ENCODE peak calls at places on chromosomes 7 and 10, in nine cellular contexts. E is IMR-90, K is non-pigmented ciliary epithelial cell, G is GM23338, X is stomach, S is posterior vena cava, B is HEK293T, A is NCI-H345, Q is WTC11. N is an unnamed sample.

GRCh38 chr10:78802406-78802805 is 266.4 kb upstream of the ZMIZ1 start:
- DNase-seq in E (no peak), K (no peak), G (no peak), X (no peak), S (no peak), B (no peak), A (no peak), Q (no peak), N (no peak)

GRCh38 chr10:70502406-70502805 is 23.8 kb downstream of the PALD1 start:
- DNase-seq in E (peak), K (no peak), G (no peak), X (no peak), S (no peak), B (no peak), A (no peak), Q (no peak), N (no peak)

GRCh38 chr7:54769203-54769602 is 10.2 kb upstream of the SEC61G start:
- DNase-seq in E (peak), K (no peak), G (no peak), X (no peak), S (no peak), B (no peak), A (no peak), Q (no peak), N (no peak)

GRCh38 chr10:36765777-36766176 is 359.6 kb upstream of the ANKRD30A start:
- DNase-seq in E (peak), K (no peak), G (no peak), X (no peak), S (no peak), B (no peak), A (no peak), Q (no peak), N (no peak)

GRCh38 chr7:116569737-116570136 is 44.9 kb downstream of the CAV1 start:
- DNase-seq in E (peak), K (peak), G (no peak), X (no peak), S (no peak), B (no peak), A (no peak), Q (no peak), N (no peak)

GRCh38 chr10:53699684-53700083 is 927.1 kb upstream of the MBL2 start:
- DNase-seq in E (no peak), K (no peak), G (no peak), X (no peak), S (no peak), B (no peak), A (no peak), Q (no peak), N (no peak)

GRCh38 chr10:24115403-24115802 is 93.5 kb upstream of the KIAA1217 start:
- DNase-seq in E (no peak), K (no peak), G (no peak), X (no peak), S (no peak), B (no peak), A (no peak), Q (no peak), N (no peak)

GRCh38 chr7:124843336-124843735 is 77.7 kb upstream of the GPR37 start:
- DNase-seq in E (no peak), K (no peak), G (no peak), X (no peak), S (no peak), B (no peak), A (no peak), Q (no peak), N (no peak)

GRCh38 chr10:10860455-10860976 is 157.2 kb upstream of the CELF2 start:
- DNase-seq in E (no peak), K (no peak), G (no peak), X (no peak), S (no peak), B (no peak), A (no peak), Q (no peak), N (no peak)

GRCh38 chr10:49029666-49030065 is 85.7 kb downstream of the VSTM4 start:
- DNase-seq in E (no peak), K (no peak), G (no peak), X (no peak), S (no peak), B (no peak), A (no peak), Q (no peak), N (no peak)

GRCh38 chr10:100766693-100767427 is 21.5 kb downstream of the PAX2 start:
- DNase-seq in E (no peak), K (no peak), G (peak), X (no peak), S (peak), B (peak), A (no peak), Q (no peak), N (no peak)

GRCh38 chr10:93079663-93080349 is 6.1 kb downstream of the CYP26A1 start:
- DNase-seq in E (no peak), K (no peak), G (no peak), X (no peak), S (peak), B (no peak), A (no peak), Q (no peak), N (no peak)

GRCh38 chr7:5595545-5596045 is 172.0 kb upstream of the TNRC18 start:
- DNase-seq in E (peak), K (no peak), G (no peak), X (no peak), S (no peak), B (no peak), A (no peak), Q (no peak), N (no peak)

GRCh38 chr7:81267508-81267907 is 348.7 kb upstream of the SEMA3C start:
- DNase-seq in E (peak), K (peak), G (no peak), X (no peak), S (no peak), B (no peak), A (peak), Q (no peak), N (no peak)

GRCh38 chr10:11482306-11482705 is 129.1 kb downstream of the USP6NL start:
- DNase-seq in E (no peak), K (no peak), G (no peak), X (no peak), S (no peak), B (no peak), A (no peak), Q (no peak), N (no peak)

GRCh38 chr7:38411404-38411803 is 138.0 kb upstream of the TARP start:
- DNase-seq in E (peak), K (no peak), G (peak), X (no peak), S (no peak), B (peak), A (no peak), Q (no peak), N (no peak)

GRCh38 chr7:150686030-150686626 is 622 bp downstream of the GIMAP2 start:
- DNase-seq in E (no peak), K (no peak), G (no peak), X (no peak), S (no peak), B (no peak), A (no peak), Q (no peak), N (no peak)

GRCh38 chr7:103528152-103528551 is 82.1 kb upstream of the SLC26A5 start:
- DNase-seq in E (peak), K (no peak), G (no peak), X (no peak), S (no peak), B (no peak), A (no peak), Q (no peak), N (no peak)

GRCh38 chr10:96719850-96720421 is 378 bp downstream of the PIK3AP1 start:
- DNase-seq in E (no peak), K (no peak), G (peak), X (peak), S (peak), B (peak), A (no peak), Q (peak), N (no peak)

GRCh38 chr7:117375380-117375779 is 51.9 kb downstream of the ASZ1 start:
- DNase-seq in E (peak), K (no peak), G (no peak), X (no peak), S (no peak), B (no peak), A (no peak), Q (no peak), N (no peak)

GRCh38 chr7:158029431-158029938 is 558.1 kb downstream of the PTPRN2 start:
- DNase-seq in E (no peak), K (no peak), G (no peak), X (peak), S (no peak), B (no peak), A (no peak), Q (no peak), N (no peak)

GRCh38 chr7:151428393-151429231 is 11.3 kb downstream of the CRYGN start:
- DNase-seq in E (peak), K (no peak), G (no peak), X (no peak), S (peak), B (no peak), A (no peak), Q (no peak), N (peak)

GRCh38 chr7:158061884-158062656 is 525.6 kb downstream of the PTPRN2 start:
- DNase-seq in E (no peak), K (no peak), G (no peak), X (no peak), S (peak), B (no peak), A (no peak), Q (no peak), N (no peak)

GRCh38 chr7:13879994-13880686 is 109.3 kb downstream of the ETV1 start:
- DNase-seq in E (peak), K (peak), G (no peak), X (no peak), S (no peak), B (no peak), A (no peak), Q (no peak), N (no peak)

GRCh38 chr7:34652784-34653183 is 5.2 kb upstream of the NPSR1 start:
- DNase-seq in E (no peak), K (no peak), G (no peak), X (no peak), S (no peak), B (no peak), A (no peak), Q (no peak), N (no peak)

N was measured in NCI-H2029 treated with DMSO at 0.1 percent for 48 hours.